ENCODE peak calls at places on chromosomes 4 and X, in four cellular contexts. One of them, this sample, is unnamed. For H3K36me3, the result is how much of the 10 kb centered on the place peaks cover.

GRCh38 chr4:128393111-128393704 is 105.6 kb upstream of the PGRMC2 start:
- DNase-seq in mesenchymal stem cell: peak
- DNase-seq in CD8-positive, alpha-beta memory T cell: no peak
- DNase-seq in adrenal gland: no peak
- DNase-seq in this sample: no peak

GRCh38 chr4:13182136-13182535 is 302.0 kb downstream of the RAB28 start:
- DNase-seq in mesenchymal stem cell: peak
- DNase-seq in CD8-positive, alpha-beta memory T cell: no peak
- DNase-seq in adrenal gland: no peak
- DNase-seq in this sample: no peak

GRCh38 chrX:112826020-112826419 is 14.6 kb downstream of the AMOT start:
- DNase-seq in mesenchymal stem cell: peak
- DNase-seq in CD8-positive, alpha-beta memory T cell: no peak
- DNase-seq in adrenal gland: no peak
- DNase-seq in this sample: no peak

GRCh38 chrX:33726281-33727160 is 405.6 kb downstream of the FAM47A start:
- DNase-seq in mesenchymal stem cell: no peak
- DNase-seq in CD8-positive, alpha-beta memory T cell: no peak
- DNase-seq in adrenal gland: no peak
- DNase-seq in this sample: peak

GRCh38 chr4:41160856-41161255 is 53.5 kb downstream of the APBB2 start:
- DNase-seq in mesenchymal stem cell: peak
- DNase-seq in CD8-positive, alpha-beta memory T cell: no peak
- DNase-seq in adrenal gland: no peak
- DNase-seq in this sample: no peak

GRCh38 chrX:134600714-134601113 is 57.6 kb downstream of the PLAC1 start:
- DNase-seq in mesenchymal stem cell: peak
- DNase-seq in CD8-positive, alpha-beta memory T cell: no peak
- DNase-seq in adrenal gland: no peak
- DNase-seq in this sample: no peak

GRCh38 chr4:40070387-40070786 is 13.7 kb downstream of the N4BP2 start:
- DNase-seq in mesenchymal stem cell: no peak
- DNase-seq in CD8-positive, alpha-beta memory T cell: no peak
- DNase-seq in adrenal gland: no peak
- DNase-seq in this sample: no peak

GRCh38 chr4:55742655-55743191 is 76.9 kb upstream of the EXOC1L start:
- DNase-seq in mesenchymal stem cell: peak
- DNase-seq in CD8-positive, alpha-beta memory T cell: no peak
- DNase-seq in adrenal gland: no peak
- DNase-seq in this sample: no peak

GRCh38 chr4:9811796-9812195 is 30.4 kb downstream of the DRD5 start:
- DNase-seq in mesenchymal stem cell: no peak
- DNase-seq in CD8-positive, alpha-beta memory T cell: no peak
- DNase-seq in adrenal gland: no peak
- DNase-seq in this sample: no peak

GRCh38 chr4:29304595-29304994 is 1415.6 kb upstream of the PCDH7 start:
- DNase-seq in mesenchymal stem cell: peak
- DNase-seq in CD8-positive, alpha-beta memory T cell: no peak
- DNase-seq in adrenal gland: no peak
- DNase-seq in this sample: no peak

GRCh38 chr4:168551211-168551610 is 54.4 kb downstream of the PALLD start:
- DNase-seq in mesenchymal stem cell: no peak
- DNase-seq in CD8-positive, alpha-beta memory T cell: no peak
- DNase-seq in adrenal gland: no peak
- DNase-seq in this sample: no peak

GRCh38 chr4:165301833-165302232 is 25.6 kb upstream of the MSMO1 start:
- DNase-seq in mesenchymal stem cell: peak
- DNase-seq in CD8-positive, alpha-beta memory T cell: no peak
- DNase-seq in adrenal gland: no peak
- DNase-seq in this sample: no peak

DNA sequence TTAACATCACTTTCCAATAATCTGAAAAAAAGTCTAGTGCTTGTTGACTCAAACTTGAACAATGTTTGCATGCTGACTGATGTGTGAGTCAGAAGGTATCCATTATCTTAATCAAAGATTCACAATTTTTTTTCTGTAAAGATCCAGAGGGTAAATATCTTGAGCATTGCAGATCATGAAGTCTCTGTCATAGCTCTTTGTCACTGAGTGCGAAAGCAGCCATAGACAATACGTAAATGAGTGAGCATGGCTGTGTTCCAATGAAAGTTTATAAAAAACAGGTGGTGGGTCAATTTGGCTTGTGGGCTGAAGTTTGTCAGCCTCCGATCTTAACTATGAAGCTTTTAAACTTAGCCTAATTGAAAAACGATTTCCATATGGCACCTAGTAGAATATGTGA is 37.7 kb downstream of the NHS start:
- DNase-seq in mesenchymal stem cell: peak
- DNase-seq in CD8-positive, alpha-beta memory T cell: no peak
- DNase-seq in adrenal gland: no peak
- DNase-seq in this sample: no peak
- H3K4me3 ChIP-seq in mesenchymal stem cell: no peak
- H3K4me3 ChIP-seq in CD8-positive, alpha-beta memory T cell: no peak
- H3K4me3 ChIP-seq in adrenal gland: no peak
- H3K4me3 ChIP-seq in this sample: no peak

GRCh38 chrX:23993012-23993633 is 33.9 kb downstream of the KLHL15 start:
- DNase-seq in mesenchymal stem cell: no peak
- DNase-seq in CD8-positive, alpha-beta memory T cell: no peak
- DNase-seq in adrenal gland: no peak
- DNase-seq in this sample: no peak

GRCh38 chrX:23990455-23990854 is 36.5 kb downstream of the KLHL15 start:
- DNase-seq in mesenchymal stem cell: no peak
- DNase-seq in CD8-positive, alpha-beta memory T cell: no peak
- DNase-seq in adrenal gland: no peak
- DNase-seq in this sample: no peak

GRCh38 chrX:23989689-23990088 is 37.3 kb downstream of the KLHL15 start:
- DNase-seq in mesenchymal stem cell: no peak
- DNase-seq in CD8-positive, alpha-beta memory T cell: no peak
- DNase-seq in adrenal gland: no peak
- DNase-seq in this sample: no peak
- H3K36me3 ChIP-seq in mesenchymal stem cell: under half
- H3K36me3 ChIP-seq in CD8-positive, alpha-beta memory T cell: under half
- H3K36me3 ChIP-seq in adrenal gland: under half
- H3K36me3 ChIP-seq in this sample: under half

GRCh38 chr4:80173387-80173786 is 23.9 kb upstream of the PRDM8 start:
- DNase-seq in mesenchymal stem cell: no peak
- DNase-seq in CD8-positive, alpha-beta memory T cell: peak
- DNase-seq in adrenal gland: no peak
- DNase-seq in this sample: no peak

GRCh38 chr4:80172203-80172602 is 25.1 kb upstream of the PRDM8 start:
- DNase-seq in mesenchymal stem cell: no peak
- DNase-seq in CD8-positive, alpha-beta memory T cell: no peak
- DNase-seq in adrenal gland: no peak
- DNase-seq in this sample: no peak

GRCh38 chr4:80171251-80171650 is 26.1 kb upstream of the PRDM8 start:
- DNase-seq in mesenchymal stem cell: peak
- DNase-seq in CD8-positive, alpha-beta memory T cell: no peak
- DNase-seq in adrenal gland: no peak
- DNase-seq in this sample: no peak

GRCh38 chr4:80173841-80174240 is 23.5 kb upstream of the PRDM8 start:
- DNase-seq in mesenchymal stem cell: no peak
- DNase-seq in CD8-positive, alpha-beta memory T cell: no peak
- DNase-seq in adrenal gland: no peak
- DNase-seq in this sample: no peak

GRCh38 chr4:80171656-80172055 is 25.6 kb upstream of the PRDM8 start:
- DNase-seq in mesenchymal stem cell: no peak
- DNase-seq in CD8-positive, alpha-beta memory T cell: no peak
- DNase-seq in adrenal gland: no peak
- DNase-seq in this sample: no peak
- H3K4me3 ChIP-seq in mesenchymal stem cell: no peak
- H3K4me3 ChIP-seq in CD8-positive, alpha-beta memory T cell: peak
- H3K4me3 ChIP-seq in adrenal gland: no peak
- H3K4me3 ChIP-seq in this sample: no peak

GRCh38 chr4:761086-761485 is 55.5 kb downstream of the PCGF3 start:
- DNase-seq in mesenchymal stem cell: no peak
- DNase-seq in CD8-positive, alpha-beta memory T cell: no peak
- DNase-seq in adrenal gland: no peak
- DNase-seq in this sample: peak
- H3K36me3 ChIP-seq in mesenchymal stem cell: half or more
- H3K36me3 ChIP-seq in CD8-positive, alpha-beta memory T cell: under half
- H3K36me3 ChIP-seq in adrenal gland: under half
- H3K36me3 ChIP-seq in this sample: under half

DNA sequence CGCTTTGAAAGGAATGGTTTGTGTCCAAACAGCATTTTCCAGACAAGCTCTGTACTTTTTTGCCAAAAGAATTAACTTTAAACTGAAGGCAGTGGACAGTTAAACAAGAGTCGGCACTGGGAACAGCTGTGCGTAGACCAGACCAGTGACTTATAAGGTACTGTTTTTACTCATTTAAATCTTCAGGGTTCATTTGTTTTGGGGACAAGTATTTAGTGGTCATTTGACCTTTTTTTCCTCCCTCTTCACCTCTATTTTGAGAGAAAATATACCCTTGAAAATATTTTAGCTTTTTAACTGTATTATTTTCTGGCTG is 303.8 kb downstream of the ARHGAP24 start:
- DNase-seq in mesenchymal stem cell: peak
- DNase-seq in CD8-positive, alpha-beta memory T cell: no peak
- DNase-seq in adrenal gland: no peak
- DNase-seq in this sample: no peak
- H3K4me3 ChIP-seq in mesenchymal stem cell: no peak
- H3K4me3 ChIP-seq in CD8-positive, alpha-beta memory T cell: no peak
- H3K4me3 ChIP-seq in adrenal gland: no peak
- H3K4me3 ChIP-seq in this sample: no peak

GRCh38 chrX:109927663-109928273 is 75.1 kb upstream of the TMEM164 start:
- DNase-seq in mesenchymal stem cell: no peak
- DNase-seq in CD8-positive, alpha-beta memory T cell: no peak
- DNase-seq in adrenal gland: no peak
- DNase-seq in this sample: no peak

GRCh38 chrX:109925656-109926055 is 77.3 kb upstream of the TMEM164 start:
- DNase-seq in mesenchymal stem cell: no peak
- DNase-seq in CD8-positive, alpha-beta memory T cell: no peak
- DNase-seq in adrenal gland: no peak
- DNase-seq in this sample: no peak

GRCh38 chrX:109926118-109926517 is 76.8 kb upstream of the TMEM164 start:
- DNase-seq in mesenchymal stem cell: no peak
- DNase-seq in CD8-positive, alpha-beta memory T cell: no peak
- DNase-seq in adrenal gland: no peak
- DNase-seq in this sample: no peak

GRCh38 chrX:109928596-109929335 is 74.1 kb upstream of the TMEM164 start:
- DNase-seq in mesenchymal stem cell: no peak
- DNase-seq in CD8-positive, alpha-beta memory T cell: no peak
- DNase-seq in adrenal gland: no peak
- DNase-seq in this sample: no peak

DNA sequence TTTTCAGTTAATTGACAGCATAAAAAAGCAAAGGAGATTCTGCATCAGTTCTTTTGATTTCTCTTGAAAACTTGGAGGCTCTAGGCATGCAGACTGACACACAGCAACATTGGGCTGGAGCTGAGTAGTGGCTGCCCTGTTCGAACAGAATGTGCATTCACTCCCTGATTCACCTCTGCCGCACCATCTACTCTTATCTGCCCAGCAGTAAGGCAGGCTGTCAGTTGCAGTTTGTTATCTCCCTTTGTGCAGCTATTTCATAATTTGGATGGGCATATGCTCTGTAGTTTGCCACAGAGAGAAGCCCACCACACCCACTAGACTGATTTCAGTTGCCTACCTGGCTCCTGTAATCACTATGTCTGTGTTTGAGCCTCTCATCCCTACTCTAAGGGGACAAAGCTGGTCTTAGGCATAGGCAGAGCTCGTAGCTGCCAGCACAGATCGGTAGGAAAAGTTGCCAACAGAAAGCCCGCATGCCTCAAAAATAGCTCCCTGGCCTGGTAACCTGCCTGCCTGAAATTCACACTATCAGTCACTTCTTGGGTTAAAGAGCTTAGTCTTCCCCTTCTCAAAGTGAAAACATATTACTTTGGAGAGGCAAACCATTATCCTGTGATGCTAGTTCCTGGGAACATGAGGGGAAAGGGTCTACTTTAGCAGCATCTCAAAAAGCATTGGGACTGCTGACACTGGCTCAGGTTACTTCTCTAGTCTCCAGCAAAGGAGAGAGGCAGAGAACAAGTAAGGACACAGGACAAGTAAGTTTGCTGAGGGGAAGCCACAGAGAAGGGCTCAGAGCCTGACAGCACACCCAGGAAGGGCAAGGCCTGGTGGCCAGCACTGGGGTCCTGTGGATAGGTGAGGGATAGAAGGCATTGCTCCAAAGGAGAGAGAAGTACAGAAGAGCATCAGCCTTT is 75.9 kb upstream of the TMEM164 start:
- DNase-seq in mesenchymal stem cell: no peak
- DNase-seq in CD8-positive, alpha-beta memory T cell: no peak
- DNase-seq in adrenal gland: no peak
- DNase-seq in this sample: no peak
- H3K36me3 ChIP-seq in mesenchymal stem cell: under half
- H3K36me3 ChIP-seq in CD8-positive, alpha-beta memory T cell: under half
- H3K36me3 ChIP-seq in adrenal gland: under half
- H3K36me3 ChIP-seq in this sample: under half

GRCh38 chrX:38561951-38562719 is 793 bp downstream of the TSPAN7 start:
- DNase-seq in mesenchymal stem cell: peak
- DNase-seq in CD8-positive, alpha-beta memory T cell: peak
- DNase-seq in adrenal gland: peak
- DNase-seq in this sample: peak
- H3K4me3 ChIP-seq in mesenchymal stem cell: peak
- H3K4me3 ChIP-seq in CD8-positive, alpha-beta memory T cell: peak
- H3K4me3 ChIP-seq in adrenal gland: peak
- H3K4me3 ChIP-seq in this sample: peak

DNA sequence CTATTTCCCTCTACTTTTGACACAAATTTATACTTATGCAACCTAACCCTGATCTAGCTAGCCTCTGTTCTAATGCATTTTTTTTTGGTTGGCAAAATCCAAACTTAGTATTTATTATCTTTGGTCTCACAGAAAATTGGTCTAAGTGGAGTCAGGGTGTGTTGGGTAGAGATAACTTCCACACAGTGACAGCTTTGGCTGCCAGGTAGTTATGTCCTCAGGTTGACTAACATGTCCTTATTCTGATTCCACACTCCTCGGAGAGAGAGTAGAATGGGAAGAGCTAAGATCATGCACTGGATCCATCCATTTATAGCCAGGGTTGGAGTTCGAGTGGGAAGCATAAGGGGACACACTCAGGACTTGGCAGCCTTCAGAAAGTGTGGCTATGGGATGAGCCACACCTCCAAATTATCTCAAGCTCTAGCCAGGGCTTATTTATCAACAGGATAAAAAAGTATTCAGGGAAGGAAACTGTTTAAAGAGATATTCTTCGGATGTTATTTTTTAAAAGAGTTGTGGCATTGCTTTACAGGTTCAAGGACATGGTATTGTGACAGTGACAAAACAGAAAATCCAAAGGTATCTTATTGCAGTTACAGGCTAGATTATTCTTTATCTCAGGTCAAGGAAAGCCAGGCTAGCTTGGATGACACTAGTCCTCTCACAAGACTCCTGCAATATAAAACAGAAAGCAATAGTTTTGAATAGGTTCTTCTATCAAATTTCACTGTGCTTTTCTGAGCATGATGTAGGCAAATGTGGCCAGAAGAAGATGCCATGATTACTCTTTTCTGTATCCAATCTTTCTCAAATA is 51.5 kb downstream of the NPY1R start:
- DNase-seq in mesenchymal stem cell: no peak
- DNase-seq in CD8-positive, alpha-beta memory T cell: no peak
- DNase-seq in adrenal gland: no peak
- DNase-seq in this sample: no peak
- H3K36me3 ChIP-seq in mesenchymal stem cell: under half
- H3K36me3 ChIP-seq in CD8-positive, alpha-beta memory T cell: under half
- H3K36me3 ChIP-seq in adrenal gland: under half
- H3K36me3 ChIP-seq in this sample: under half

This sample was measured in H7.